ENCODE peak calls at places on chromosome 9, in eight cellular contexts. E is RWPE1, V is AG04450, D is AG09309, H is BE2C, X is WTC11, I is left ventricle myocardium inferior, A is H1. Z is an unnamed sample.

GRCh38 chr9:133732351-133733073 is 5.6 kb downstream of the SARDH start:
- DNase-seq in E (no peak), V (no peak), D (no peak), H (no peak), X (no peak), I (no peak), A (no peak), Z (no peak)

GRCh38 chr9:128339761-128340690 is at the start of gene SLC27A4:
- DNase-seq in E (peak), V (no peak), D (no peak), H (peak), X (peak), I (peak), A (peak), Z (peak)

GRCh38 chr9:112046181-112046580 is 128.9 kb downstream of the SUSD1 start:
- DNase-seq in E (peak), V (no peak), D (no peak), H (no peak), X (no peak), I (no peak), A (no peak), Z (peak)

GRCh38 chr9:132584616-132585560 is 2.5 kb downstream of the BARHL1 start:
- DNase-seq in E (peak), V (no peak), D (no peak), H (no peak), X (no peak), I (no peak), A (no peak), Z (peak)

GRCh38 chr9:17986595-17986994 is 407.7 kb downstream of the SH3GL2 start:
- DNase-seq in E (no peak), V (no peak), D (no peak), H (no peak), X (no peak), I (no peak), A (no peak), Z (no peak)

GRCh38 chr9:127904518-127904887 is 5.1 kb upstream of the ST6GALNAC6 start:
- DNase-seq in E (no peak), V (no peak), D (no peak), H (peak), X (peak), I (no peak), A (peak), Z (no peak)

GRCh38 chr9:131661954-131662621 is 77.8 kb downstream of the RAPGEF1 start:
- DNase-seq in E (no peak), V (no peak), D (no peak), H (no peak), X (no peak), I (no peak), A (no peak), Z (no peak)

GRCh38 chr9:34545497-34545896 is 22.7 kb upstream of the ENHO start:
- DNase-seq in E (no peak), V (no peak), D (no peak), H (no peak), X (no peak), I (no peak), A (peak), Z (no peak)

GRCh38 chr9:130741831-130742449 is 48.4 kb downstream of the EXOSC2 start:
- DNase-seq in E (peak), V (no peak), D (peak), H (no peak), X (no peak), I (no peak), A (no peak), Z (peak)

GRCh38 chr9:108580021-108580439 is 275.8 kb downstream of the ACTL7B start:
- DNase-seq in E (peak), V (no peak), D (peak), H (no peak), X (no peak), I (no peak), A (no peak), Z (peak)

GRCh38 chr9:22238809-22239684 is 207.6 kb upstream of the DMRTA1 start:
- DNase-seq in E (peak), V (no peak), D (no peak), H (no peak), X (no peak), I (no peak), A (no peak), Z (peak)

GRCh38 chr9:32389365-32389764 is 4.9 kb downstream of the ACO1 start:
- DNase-seq in E (no peak), V (no peak), D (no peak), H (no peak), X (no peak), I (no peak), A (no peak), Z (no peak)

GRCh38 chr9:28234899-28235277 is 661.6 kb upstream of the C9orf72 start:
- DNase-seq in E (peak), V (no peak), D (peak), H (no peak), X (no peak), I (no peak), A (no peak), Z (peak)

GRCh38 chr9:6758418-6759113 is 793 bp downstream of the KDM4C start:
- DNase-seq in E (peak), V (peak), D (no peak), H (peak), X (peak), I (peak), A (peak), Z (peak)

GRCh38 chr9:8903077-8903476 is 1103.5 kb upstream of the DMAC1 start:
- DNase-seq in E (no peak), V (no peak), D (no peak), H (no peak), X (no peak), I (no peak), A (no peak), Z (peak)

GRCh38 chr9:127970401-127971313 is 10.1 kb downstream of the EEIG1 start:
- DNase-seq in E (no peak), V (no peak), D (no peak), H (peak), X (no peak), I (no peak), A (no peak), Z (no peak)

GRCh38 chr9:88890546-88890945 is 100.7 kb upstream of the S1PR3 start:
- DNase-seq in E (no peak), V (no peak), D (no peak), H (no peak), X (no peak), I (no peak), A (no peak), Z (no peak)

GRCh38 chr9:5449521-5450359 is 602 bp upstream of the CD274 start:
- DNase-seq in E (peak), V (no peak), D (no peak), H (no peak), X (no peak), I (no peak), A (no peak), Z (peak)

GRCh38 chr9:36802171-36802920 is 229.7 kb downstream of the MELK start:
- DNase-seq in E (peak), V (peak), D (no peak), H (peak), X (no peak), I (no peak), A (no peak), Z (peak)

GRCh38 chr9:106420511-106420944 is 442.4 kb upstream of the ZNF462 start:
- DNase-seq in E (peak), V (no peak), D (no peak), H (no peak), X (no peak), I (no peak), A (no peak), Z (peak)

GRCh38 chr9:84397822-84398221 is 57.3 kb upstream of the SLC28A3 start:
- DNase-seq in E (peak), V (peak), D (peak), H (no peak), X (no peak), I (no peak), A (no peak), Z (peak)

GRCh38 chr9:27377811-27378345 is 80.9 kb upstream of the EQTN start:
- DNase-seq in E (no peak), V (no peak), D (no peak), H (no peak), X (no peak), I (no peak), A (no peak), Z (no peak)

GRCh38 chr9:91771027-91771426 is 179.0 kb downstream of the ROR2 start:
- DNase-seq in E (peak), V (peak), D (peak), H (no peak), X (peak), I (no peak), A (no peak), Z (peak)

GRCh38 chr9:35835766-35836165 is 6.7 kb downstream of the TMEM8B start:
- DNase-seq in E (no peak), V (no peak), D (no peak), H (no peak), X (no peak), I (no peak), A (no peak), Z (no peak)

GRCh38 chr9:69292078-69292477 is 32.9 kb upstream of the ENTREP1 start:
- DNase-seq in E (no peak), V (no peak), D (no peak), H (no peak), X (no peak), I (no peak), A (no peak), Z (no peak)

GRCh38 chr9:27310582-27310981 is 13.6 kb upstream of the EQTN start:
- DNase-seq in E (no peak), V (no peak), D (no peak), H (no peak), X (no peak), I (no peak), A (no peak), Z (no peak)

GRCh38 chr9:35935755-35936509 is 22.0 kb downstream of the OR2S2 start:
- DNase-seq in E (peak), V (peak), D (peak), H (no peak), X (no peak), I (no peak), A (no peak), Z (peak)

GRCh38 chr9:83432104-83432627 is 106.0 kb downstream of the FRMD3 start:
- DNase-seq in E (no peak), V (no peak), D (peak), H (peak), X (peak), I (peak), A (peak), Z (peak)

GRCh38 chr9:106684940-106685695 is 177.8 kb upstream of the ZNF462 start:
- DNase-seq in E (no peak), V (no peak), D (no peak), H (no peak), X (no peak), I (no peak), A (no peak), Z (no peak)

GRCh38 chr9:81141952-81142351 is 547.4 kb downstream of the TLE1 start:
- DNase-seq in E (no peak), V (no peak), D (no peak), H (no peak), X (no peak), I (no peak), A (no peak), Z (no peak)

GRCh38 chr9:81150016-81150625 is 539.2 kb downstream of the TLE1 start:
- DNase-seq in E (no peak), V (no peak), D (no peak), H (no peak), X (no peak), I (no peak), A (no peak), Z (no peak)

GRCh38 chr9:81146684-81147337 is 542.5 kb downstream of the TLE1 start:
- DNase-seq in E (peak), V (no peak), D (no peak), H (no peak), X (no peak), I (no peak), A (no peak), Z (peak)

GRCh38 chr9:81145331-81145963 is 543.9 kb downstream of the TLE1 start:
- DNase-seq in E (no peak), V (no peak), D (no peak), H (no peak), X (no peak), I (no peak), A (no peak), Z (no peak)
- TF ChIP-seq CTCF in E (no peak), V (no peak), D (no peak), H (no peak), X (no peak), I (no peak), A (no peak), Z (no peak)

DNA sequence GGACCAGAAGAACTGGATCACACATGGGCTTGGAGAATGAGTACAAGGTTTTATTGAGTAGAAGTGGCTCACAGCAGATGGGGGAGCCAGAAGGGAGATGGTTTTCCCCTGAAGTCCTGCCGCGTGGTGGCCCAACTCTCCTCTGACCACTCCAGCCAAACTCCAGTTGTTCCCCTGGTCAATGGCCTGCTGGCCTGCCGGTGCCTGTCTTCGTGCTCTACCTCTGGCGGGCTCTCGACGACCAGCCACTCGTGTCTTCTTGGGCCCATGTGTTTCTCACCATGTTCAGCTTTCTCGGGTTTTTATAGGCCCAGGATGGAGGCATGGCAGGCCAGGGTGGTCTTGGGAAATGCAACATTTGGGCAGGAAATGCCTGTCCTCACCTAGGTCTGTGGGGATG is 519.6 kb downstream of the CYLC2 start:
- DNase-seq in E (no peak), V (no peak), D (no peak), H (no peak), X (no peak), I (no peak), A (no peak), Z (no peak)
- TF ChIP-seq CTCF in E (no peak), V (no peak), D (no peak), H (no peak), X (no peak), I (no peak), A (no peak), Z (no peak)

GRCh38 chr9:135086597-135087488 is 625 bp upstream of the OLFM1 start:
- DNase-seq in E (no peak), V (no peak), D (no peak), H (no peak), X (peak), I (no peak), A (no peak), Z (no peak)

GRCh38 chr9:135088348-135088978 is 995 bp downstream of the OLFM1 start:
- DNase-seq in E (no peak), V (no peak), D (no peak), H (no peak), X (no peak), I (no peak), A (peak), Z (no peak)

GRCh38 chr9:135085830-135086546 is 1.5 kb upstream of the OLFM1 start:
- DNase-seq in E (peak), V (peak), D (no peak), H (peak), X (peak), I (peak), A (peak), Z (peak)

GRCh38 chr9:135087899-135088347 is 455 bp downstream of the OLFM1 start:
- DNase-seq in E (no peak), V (no peak), D (no peak), H (no peak), X (no peak), I (no peak), A (peak), Z (no peak)

DNA sequence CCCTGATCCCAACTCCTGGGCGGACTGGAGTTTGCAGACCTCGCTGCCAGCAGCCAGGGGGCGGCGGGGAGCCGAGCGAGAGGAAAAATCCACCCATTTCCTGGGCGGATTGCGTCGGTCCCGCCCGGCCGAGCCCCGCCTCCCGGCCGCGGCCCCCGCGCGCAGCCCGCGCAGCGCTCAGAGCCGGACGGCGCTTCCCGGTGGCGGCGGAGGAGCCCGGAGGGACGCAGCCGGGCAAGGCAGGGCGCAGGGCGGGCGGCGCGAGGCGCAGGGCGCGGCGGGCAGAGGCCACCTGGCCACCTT is at the start of gene OLFM1:
- DNase-seq in E (peak), V (no peak), D (no peak), H (peak), X (peak), I (peak), A (peak), Z (no peak)
- TF ChIP-seq CTCF in E (peak), V (peak), D (peak), H (peak), X (peak), I (peak), A (peak), Z (no peak)

GRCh38 chr9:113355197-113355596 is 5.9 kb downstream of the BSPRY start:
- DNase-seq in E (no peak), V (no peak), D (no peak), H (no peak), X (no peak), I (no peak), A (no peak), Z (peak)
- TF ChIP-seq CTCF in E (no peak), V (peak), D (peak), H (peak), X (no peak), I (no peak), A (no peak), Z (no peak)

GRCh38 chr9:138115506-138115905 is 237.9 kb downstream of the CACNA1B start:
- DNase-seq in E (no peak), V (no peak), D (no peak), H (no peak), X (no peak), I (no peak), A (no peak), Z (no peak)

GRCh38 chr9:138112090-138112748 is 234.6 kb downstream of the CACNA1B start:
- DNase-seq in E (no peak), V (no peak), D (no peak), H (no peak), X (no peak), I (no peak), A (no peak), Z (no peak)

GRCh38 chr9:138116521-138116920 is 238.9 kb downstream of the CACNA1B start:
- DNase-seq in E (no peak), V (no peak), D (no peak), H (no peak), X (no peak), I (no peak), A (no peak), Z (no peak)

GRCh38 chr9:138112791-138113600 is 235.4 kb downstream of the CACNA1B start:
- DNase-seq in E (no peak), V (no peak), D (no peak), H (no peak), X (no peak), I (no peak), A (no peak), Z (no peak)

GRCh38 chr9:138114501-138115245 is 237.1 kb downstream of the CACNA1B start:
- DNase-seq in E (no peak), V (no peak), D (no peak), H (no peak), X (no peak), I (no peak), A (no peak), Z (no peak)
- TF ChIP-seq CTCF in E (no peak), V (no peak), D (no peak), H (no peak), X (no peak), I (no peak), A (no peak), Z (no peak)

DNA sequence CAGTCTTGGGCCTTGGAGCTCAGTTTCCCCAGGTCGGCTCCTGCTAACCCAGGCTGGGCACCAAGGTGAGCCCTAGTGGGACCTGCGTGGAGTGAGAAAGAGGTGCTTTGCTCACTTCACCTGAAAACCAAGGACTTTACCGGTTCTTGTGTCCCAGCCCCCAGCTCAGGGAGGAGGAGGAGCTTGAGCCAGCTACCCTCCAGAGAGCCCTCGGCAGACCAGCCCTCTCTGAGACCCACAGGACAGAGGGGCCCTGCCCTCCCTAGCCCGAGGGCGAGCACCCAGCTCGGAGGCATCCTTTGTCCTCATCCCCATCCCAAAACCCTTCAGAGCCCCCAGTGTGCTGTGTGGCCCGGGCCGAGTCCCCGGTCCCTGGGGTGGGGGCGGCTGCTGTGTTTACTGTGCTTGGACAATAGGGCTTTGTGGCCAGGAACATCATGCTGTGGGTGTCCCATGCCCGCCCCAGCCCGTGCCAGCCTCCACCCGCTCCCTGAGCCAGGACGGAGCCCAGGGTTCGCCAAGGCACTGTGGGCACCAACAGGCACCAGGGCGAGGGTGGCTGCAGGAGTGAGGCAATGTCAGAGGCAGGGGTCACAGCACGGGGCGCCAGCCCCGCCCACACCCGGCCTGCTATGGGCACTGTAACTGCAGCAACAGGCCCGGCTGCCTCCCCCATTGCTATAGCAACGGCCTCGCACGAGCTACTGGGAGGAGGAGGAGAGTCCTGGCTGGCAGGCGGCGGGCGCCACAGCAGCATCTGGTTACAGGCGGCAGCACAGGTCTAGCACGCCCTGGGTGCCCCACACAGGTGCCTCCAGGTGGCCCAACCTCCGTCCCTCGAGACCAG is 2.7 kb downstream of the ABCA2 start:
- DNase-seq in E (peak), V (no peak), D (no peak), H (peak), X (no peak), I (no peak), A (no peak), Z (no peak)
- TF ChIP-seq CTCF in E (no peak), V (no peak), D (no peak), H (peak), X (no peak), I (no peak), A (no peak), Z (no peak)

GRCh38 chr9:97985058-97985861 is 2.1 kb downstream of the ANP32B start:
- DNase-seq in E (peak), V (no peak), D (no peak), H (no peak), X (peak), I (no peak), A (peak), Z (peak)
- TF ChIP-seq CTCF in E (no peak), V (peak), D (no peak), H (no peak), X (no peak), I (no peak), A (no peak), Z (no peak)